ENCODE peak calls at places on chromosomes 16 and 17, in seven cellular contexts. E is AG04450, C is transverse colon, V is progenitor cell of endocrine pancreas, S is GM20000, B is body of pancreas, X is lower lobe of right lung. G is an unnamed sample.

GRCh38 chr16:73143681-73144370 is 95.9 kb upstream of the ZFHX3 start:
- DNase-seq in E (no peak), C (no peak), V (no peak), S (no peak), B (peak), X (no peak), G (no peak)

GRCh38 chr17:80494547-80494946 is 18.1 kb upstream of the NPTX1 start:
- DNase-seq in E (no peak), C (no peak), V (no peak), S (no peak), B (no peak), X (no peak), G (no peak)

GRCh38 chr17:58531661-58532554 is 17.5 kb upstream of the MTMR4 start:
- DNase-seq in E (no peak), C (peak), V (peak), S (peak), B (peak), X (peak), G (peak)

GRCh38 chr16:84520778-84521770 is 16.6 kb upstream of the MEAK7 start:
- DNase-seq in E (no peak), C (no peak), V (no peak), S (no peak), B (no peak), X (peak), G (no peak)

GRCh38 chr17:42290577-42290976 is 2.3 kb downstream of the STAT5A start:
- DNase-seq in E (no peak), C (no peak), V (no peak), S (no peak), B (no peak), X (no peak), G (no peak)

GRCh38 chr17:10758062-10758461 is 28.2 kb upstream of the TMEM220 start:
- DNase-seq in E (no peak), C (no peak), V (no peak), S (no peak), B (peak), X (no peak), G (no peak)

GRCh38 chr17:34300652-34301390 is 15.3 kb downstream of the CCL11 start:
- DNase-seq in E (no peak), C (no peak), V (no peak), S (no peak), B (no peak), X (no peak), G (no peak)

GRCh38 chr17:7864995-7865650 is 7.3 kb downstream of the CYB5D1 start:
- DNase-seq in E (no peak), C (no peak), V (no peak), S (no peak), B (no peak), X (no peak), G (no peak)

GRCh38 chr16:57380671-57381462 is 8.6 kb downstream of the CX3CL1 start:
- DNase-seq in E (no peak), C (no peak), V (no peak), S (no peak), B (peak), X (no peak), G (no peak)

GRCh38 chr16:24609740-24610420 is 70.5 kb downstream of the RBBP6 start:
- DNase-seq in E (no peak), C (peak), V (peak), S (no peak), B (peak), X (peak), G (no peak)

GRCh38 chr17:35132816-35133550 is 9.1 kb downstream of the NLE1 start:
- DNase-seq in E (no peak), C (no peak), V (no peak), S (no peak), B (no peak), X (no peak), G (no peak)

GRCh38 chr17:4771519-4772234 is at the start of gene TM4SF5:
- DNase-seq in E (no peak), C (peak), V (no peak), S (no peak), B (peak), X (no peak), G (no peak)

GRCh38 chr17:46772879-46773620 is 45.4 kb downstream of the WNT3 start:
- DNase-seq in E (no peak), C (no peak), V (no peak), S (no peak), B (no peak), X (peak), G (no peak)

GRCh38 chr17:43774304-43775250 is 4.2 kb downstream of the DUSP3 start:
- DNase-seq in E (no peak), C (no peak), V (no peak), S (no peak), B (no peak), X (no peak), G (no peak)

GRCh38 chr17:48244121-48244711 is 136.7 kb downstream of the SNX11 start:
- DNase-seq in E (no peak), C (peak), V (no peak), S (no peak), B (no peak), X (no peak), G (no peak)

GRCh38 chr16:51557670-51558069 is 406.6 kb upstream of the SALL1 start:
- DNase-seq in E (no peak), C (no peak), V (no peak), S (no peak), B (no peak), X (no peak), G (no peak)

GRCh38 chr16:56125922-56126321 is 65.4 kb upstream of the GNAO1 start:
- DNase-seq in E (no peak), C (no peak), V (no peak), S (no peak), B (no peak), X (no peak), G (no peak)

GRCh38 chr17:48601528-48602430 is 3.0 kb downstream of the HOXB6 start:
- DNase-seq in E (no peak), C (peak), V (no peak), S (no peak), B (no peak), X (no peak), G (no peak)

GRCh38 chr16:60073376-60073775 is 1339.3 kb upstream of the GOT2 start:
- DNase-seq in E (no peak), C (no peak), V (no peak), S (no peak), B (no peak), X (no peak), G (no peak)

GRCh38 chr17:40314557-40314953 is 5.6 kb downstream of the RARA start:
- DNase-seq in E (peak), C (peak), V (no peak), S (peak), B (peak), X (peak), G (peak)

GRCh38 chr16:87541882-87542234 is 49.0 kb upstream of the ZCCHC14 start:
- DNase-seq in E (no peak), C (no peak), V (no peak), S (no peak), B (no peak), X (no peak), G (no peak)

GRCh38 chr17:80942360-80943345 is 49.0 kb upstream of the CHMP6 start:
- DNase-seq in E (peak), C (peak), V (no peak), S (no peak), B (peak), X (peak), G (no peak)

GRCh38 chr16:57627184-57627871 is 1.1 kb upstream of the ADGRG1 start:
- DNase-seq in E (no peak), C (no peak), V (no peak), S (no peak), B (no peak), X (no peak), G (no peak)

GRCh38 chr17:43217614-43218087 is 6.0 kb downstream of the TMEM106A start:
- DNase-seq in E (no peak), C (no peak), V (no peak), S (no peak), B (no peak), X (no peak), G (no peak)

GRCh38 chr17:40069751-40070643 is 7.2 kb downstream of the THRA start:
- DNase-seq in E (no peak), C (peak), V (no peak), S (peak), B (peak), X (no peak), G (peak)

GRCh38 chr17:50125420-50125997 is 4.5 kb downstream of the SAMD14 start:
- DNase-seq in E (no peak), C (no peak), V (no peak), S (no peak), B (no peak), X (no peak), G (no peak)

GRCh38 chr17:58052951-58053715 is 30.1 kb upstream of the DYNLL2 start:
- DNase-seq in E (no peak), C (no peak), V (no peak), S (no peak), B (no peak), X (no peak), G (no peak)

GRCh38 chr16:14564881-14565687 is 65.0 kb downstream of the PARN start:
- DNase-seq in E (no peak), C (no peak), V (no peak), S (no peak), B (no peak), X (no peak), G (no peak)

GRCh38 chr17:5772720-5773119 is 188.4 kb upstream of the NLRP1 start:
- DNase-seq in E (no peak), C (no peak), V (no peak), S (no peak), B (no peak), X (no peak), G (no peak)

GRCh38 chr17:1227917-1228751 is 42.1 kb upstream of the BHLHA9 start:
- DNase-seq in E (no peak), C (peak), V (peak), S (peak), B (peak), X (peak), G (peak)

GRCh38 chr17:30244853-30245385 is 9.4 kb upstream of the SLC6A4 start:
- DNase-seq in E (no peak), C (no peak), V (no peak), S (no peak), B (no peak), X (no peak), G (no peak)

GRCh38 chr17:42059815-42060214 is 9.4 kb upstream of the C17orf113 start:
- DNase-seq in E (no peak), C (no peak), V (no peak), S (no peak), B (no peak), X (no peak), G (no peak)

GRCh38 chr16:9124444-9124843 is 33.0 kb downstream of the HAPSTR1 start:
- DNase-seq in E (no peak), C (no peak), V (no peak), S (no peak), B (no peak), X (no peak), G (no peak)

GRCh38 chr17:1362065-1362848 is 37.8 kb downstream of the YWHAE start:
- DNase-seq in E (no peak), C (no peak), V (no peak), S (no peak), B (no peak), X (no peak), G (no peak)

GRCh38 chr16:22075776-22076175 is 16.6 kb upstream of the VWA3A start:
- DNase-seq in E (no peak), C (no peak), V (no peak), S (no peak), B (no peak), X (no peak), G (no peak)

GRCh38 chr17:36149296-36149820 is 27.1 kb downstream of the TBC1D3B start:
- DNase-seq in E (no peak), C (no peak), V (no peak), S (no peak), B (peak), X (no peak), G (no peak)

GRCh38 chr16:54284931-54285413 is 1.6 kb downstream of the IRX3 start:
- DNase-seq in E (no peak), C (no peak), V (peak), S (no peak), B (no peak), X (no peak), G (no peak)

GRCh38 chr16:88502776-88503280 is 49.7 kb downstream of the ZFPM1 start:
- DNase-seq in E (no peak), C (no peak), V (no peak), S (no peak), B (no peak), X (no peak), G (no peak)

GRCh38 chr17:81386646-81387234 is 8.5 kb upstream of the BAHCC1 start:
- DNase-seq in E (no peak), C (peak), V (peak), S (no peak), B (peak), X (peak), G (no peak)

GRCh38 chr16:1530349-1530882 is 3.0 kb upstream of the TMEM204 start:
- DNase-seq in E (no peak), C (no peak), V (no peak), S (no peak), B (no peak), X (no peak), G (no peak)

GRCh38 chr16:82738699-82739098 is 111.9 kb downstream of the CDH13 start:
- DNase-seq in E (no peak), C (no peak), V (no peak), S (no peak), B (no peak), X (no peak), G (no peak)
- TF ChIP-seq CTCF in E (peak), C (no peak), V (peak), S (no peak), B (no peak), X (no peak), G (no peak)

DNA sequence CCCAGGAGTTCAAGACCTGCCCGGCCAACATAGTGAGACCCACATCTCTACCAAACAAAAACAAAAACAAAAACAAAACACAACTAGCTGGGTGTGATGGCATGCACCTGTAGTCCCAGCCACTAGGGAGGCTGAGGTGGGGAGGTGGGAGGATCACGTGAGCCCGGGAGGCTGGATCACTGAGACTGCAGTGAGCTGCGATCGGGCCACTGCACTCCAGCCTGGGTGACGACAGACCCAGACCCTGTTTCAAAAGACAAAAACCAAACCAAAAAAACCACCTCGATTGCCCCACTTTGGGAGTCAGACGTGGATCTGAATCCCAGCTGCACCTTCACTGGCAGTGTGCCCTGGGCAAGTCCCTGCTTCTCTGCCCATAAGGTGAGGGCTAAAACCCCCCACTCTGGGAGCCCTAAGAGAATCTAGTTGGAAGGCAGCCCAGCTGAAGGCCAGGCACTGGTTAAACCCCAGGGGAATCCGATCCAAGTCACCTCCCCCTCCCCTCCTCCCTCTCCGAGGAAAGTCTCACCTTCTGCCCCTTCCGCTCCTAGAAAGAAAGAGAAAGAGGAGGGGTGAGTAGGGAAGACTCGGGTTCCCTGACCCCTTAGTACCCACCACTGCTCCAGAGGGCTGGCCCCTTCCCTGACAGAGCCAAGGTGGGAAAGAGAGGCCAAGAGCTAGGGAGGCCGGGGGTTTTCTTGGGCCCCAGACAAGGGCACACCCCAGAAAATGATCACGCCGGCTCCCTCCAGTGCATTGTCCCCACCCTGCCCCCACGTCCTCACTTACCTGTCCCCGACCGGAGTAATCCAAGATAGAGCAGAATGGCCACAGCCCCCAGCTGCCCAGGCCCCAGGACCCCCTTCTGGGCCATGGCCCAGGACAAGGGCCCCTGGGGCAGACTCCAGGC is 647 bp downstream of the PRSS8 start:
- DNase-seq in E (no peak), C (peak), V (no peak), S (no peak), B (peak), X (peak), G (no peak)
- TF ChIP-seq CTCF in E (no peak), C (peak), V (peak), S (no peak), B (peak), X (no peak), G (no peak)

GRCh38 chr16:71552698-71553503 is 24.0 kb downstream of the TAT start:
- DNase-seq in E (no peak), C (no peak), V (no peak), S (no peak), B (no peak), X (no peak), G (no peak)
- TF ChIP-seq CTCF in E (no peak), C (peak), V (no peak), S (no peak), B (no peak), X (no peak), G (no peak)

GRCh38 chr17:51508048-51508447 is 247.7 kb downstream of the UTP18 start:
- DNase-seq in E (no peak), C (no peak), V (no peak), S (no peak), B (no peak), X (no peak), G (no peak)
- TF ChIP-seq CTCF in E (no peak), C (no peak), V (no peak), S (no peak), B (no peak), X (no peak), G (no peak)

DNA sequence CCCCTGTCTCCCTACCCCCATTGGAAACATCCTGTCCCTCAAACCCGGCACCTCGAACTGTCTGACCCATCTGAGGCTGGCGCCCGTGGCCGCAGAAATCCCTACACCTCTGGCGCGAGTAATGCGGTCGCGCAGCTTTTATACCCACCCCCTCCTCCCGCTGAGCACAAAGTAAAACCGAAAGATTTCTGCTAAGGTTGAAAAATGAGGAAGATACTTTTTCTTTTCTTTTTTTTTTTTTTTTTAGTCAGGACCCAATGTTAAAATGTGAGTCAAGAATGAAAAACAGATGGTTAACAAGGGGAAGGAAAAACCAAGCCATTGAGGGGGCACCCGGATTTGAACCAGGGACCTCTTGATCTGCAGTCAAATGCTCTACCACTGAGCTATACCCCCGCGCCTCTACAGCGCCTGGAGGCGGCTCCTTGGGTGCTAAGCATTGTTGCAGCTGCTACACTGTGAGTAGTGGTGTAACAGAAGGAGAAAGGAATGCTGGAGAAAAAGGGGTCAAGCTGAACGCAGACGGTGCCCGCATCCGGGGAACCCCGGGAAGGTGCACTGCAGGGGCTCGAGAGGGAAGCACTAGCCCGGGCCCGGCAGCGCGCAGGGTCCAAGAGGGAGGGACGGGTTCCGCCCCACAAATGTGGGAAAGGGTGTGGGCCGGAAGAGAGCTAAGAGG is 751 bp upstream of the LASP1 start:
- DNase-seq in E (peak), C (peak), V (peak), S (peak), B (peak), X (peak), G (peak)
- TF ChIP-seq CTCF in E (peak), C (no peak), V (peak), S (peak), B (peak), X (no peak), G (no peak)

GRCh38 chr17:67414130-67414529 is 37.0 kb downstream of the PITPNC1 start:
- DNase-seq in E (no peak), C (no peak), V (no peak), S (no peak), B (no peak), X (no peak), G (no peak)
- TF ChIP-seq CTCF in E (no peak), C (no peak), V (no peak), S (no peak), B (no peak), X (no peak), G (no peak)

GRCh38 chr17:69760562-69760961 is 314.5 kb upstream of the KCNJ16 start:
- DNase-seq in E (no peak), C (no peak), V (no peak), S (no peak), B (no peak), X (no peak), G (no peak)

GRCh38 chr17:69762766-69763165 is 312.3 kb upstream of the KCNJ16 start:
- DNase-seq in E (no peak), C (no peak), V (no peak), S (no peak), B (no peak), X (no peak), G (no peak)

GRCh38 chr17:69761011-69761410 is 314.0 kb upstream of the KCNJ16 start:
- DNase-seq in E (no peak), C (no peak), V (no peak), S (no peak), B (no peak), X (no peak), G (no peak)

GRCh38 chr17:69762359-69762758 is 312.7 kb upstream of the KCNJ16 start:
- DNase-seq in E (no peak), C (no peak), V (no peak), S (no peak), B (no peak), X (no peak), G (no peak)

DNA sequence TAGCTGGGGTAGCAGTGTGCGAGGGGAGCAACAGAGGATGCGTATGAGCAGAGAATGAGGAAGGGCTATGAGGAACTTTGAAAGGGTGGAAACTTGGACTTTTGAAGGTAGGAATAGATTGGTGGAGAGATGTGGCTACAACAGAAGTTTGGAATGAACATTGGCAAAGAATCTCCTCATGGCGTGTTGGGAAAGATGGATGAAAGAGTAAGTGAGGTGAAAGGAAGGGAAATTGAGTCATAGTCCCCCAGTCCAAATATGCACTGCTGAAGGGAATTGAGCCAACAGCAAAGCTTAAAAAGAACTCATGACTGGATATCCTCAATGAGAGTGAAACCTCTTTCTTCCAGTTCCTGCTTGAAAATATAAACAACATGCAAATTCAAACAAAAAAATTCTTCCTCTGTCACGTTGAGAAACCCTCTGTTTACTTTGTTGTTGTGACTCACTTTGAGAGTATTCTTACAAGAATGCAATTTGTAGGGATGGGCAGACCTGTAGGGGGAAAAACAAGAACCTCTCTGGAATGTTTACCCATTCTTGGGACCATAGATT is 313.2 kb upstream of the KCNJ16 start:
- DNase-seq in E (peak), C (no peak), V (no peak), S (no peak), B (no peak), X (no peak), G (no peak)
- TF ChIP-seq CTCF in E (no peak), C (no peak), V (no peak), S (no peak), B (no peak), X (no peak), G (no peak)

GRCh38 chr17:67379251-67379630 is 2.2 kb downstream of the PITPNC1 start:
- DNase-seq in E (no peak), C (no peak), V (no peak), S (no peak), B (no peak), X (no peak), G (no peak)

GRCh38 chr17:67378444-67379250 is 1.6 kb downstream of the PITPNC1 start:
- DNase-seq in E (peak), C (peak), V (peak), S (peak), B (peak), X (peak), G (peak)

GRCh38 chr17:67376892-67377726 is at the start of gene PITPNC1:
- DNase-seq in E (peak), C (peak), V (peak), S (peak), B (peak), X (peak), G (peak)

GRCh38 chr17:67376509-67376891 is 581 bp upstream of the PITPNC1 start:
- DNase-seq in E (no peak), C (peak), V (no peak), S (peak), B (peak), X (no peak), G (no peak)

GRCh38 chr17:67377727-67378443 is 804 bp downstream of the PITPNC1 start:
- DNase-seq in E (no peak), C (peak), V (peak), S (peak), B (peak), X (peak), G (peak)
- TF ChIP-seq CTCF in E (peak), C (no peak), V (peak), S (peak), B (no peak), X (peak), G (no peak)